ENCODE peak calls at places on chromosomes 6 and 20, in eight cellular contexts. C, R, X, S, L, U, P and B are unnamed samples.

GRCh38 chr20:2797136-2797983 is 3.1 kb downstream of the CPXM1 start:
- DNase-seq in R (no peak), X (no peak), C (peak), S (no peak), L (no peak), U (no peak), P (no peak), B (no peak)

GRCh38 chr20:11989018-11989771 is 71.5 kb downstream of the BTBD3 start:
- DNase-seq in L (no peak), P (no peak), X (no peak), C (no peak), S (no peak), R (no peak), U (no peak), B (no peak)

GRCh38 chr20:49523767-49524360 is 41.4 kb upstream of the KCNB1 start:
- DNase-seq in R (no peak), C (no peak), U (no peak), P (no peak), X (no peak), L (no peak), S (no peak), B (no peak)

GRCh38 chr20:35014537-35014936 is 58.9 kb downstream of the MYH7B start:
- DNase-seq in R (no peak), U (no peak), S (no peak), L (no peak), X (no peak), P (no peak), C (no peak), B (no peak)

GRCh38 chr20:58223358-58223941 is 5.0 kb downstream of the ANKRD60 start:
- DNase-seq in P (no peak), U (no peak), S (no peak), X (no peak), R (no peak), L (no peak), C (no peak), B (no peak)

GRCh38 chr6:144365176-144365710 is 80.1 kb downstream of the UTRN start:
- DNase-seq in C (no peak), X (no peak), L (no peak), S (no peak), U (no peak), P (no peak), R (peak), B (no peak)

GRCh38 chr6:25660512-25660911 is 8.5 kb downstream of the SCGN start:
- DNase-seq in R (peak), C (peak), L (no peak), S (peak), P (peak), U (no peak), X (no peak), B (peak)

GRCh38 chr20:49786671-49787370 is 25.8 kb upstream of the SLC9A8 start:
- DNase-seq in R (no peak), U (no peak), L (no peak), S (no peak), X (no peak), P (peak), C (no peak), B (peak)

GRCh38 chr6:89110288-89110687 is 7.6 kb downstream of the SRSF12 start:
- DNase-seq in C (no peak), X (no peak), U (no peak), P (no peak), S (no peak), L (no peak), R (no peak), B (no peak)

GRCh38 chr6:53322188-53323029 is 26.3 kb downstream of the ELOVL5 start:
- DNase-seq in R (no peak), L (no peak), C (no peak), U (no peak), P (peak), X (no peak), S (no peak), B (no peak)

GRCh38 chr20:58267389-58268215 is 39.1 kb upstream of the ANKRD60 start:
- DNase-seq in C (no peak), S (no peak), U (no peak), L (no peak), P (no peak), X (no peak), R (no peak), B (no peak)

GRCh38 chr20:51494241-51495110 is 48.0 kb downstream of the NFATC2 start:
- DNase-seq in X (no peak), L (no peak), C (no peak), P (no peak), R (no peak), U (no peak), S (no peak), B (no peak)

GRCh38 chr6:77633993-77634392 is 18.8 kb upstream of the MEI4 start:
- DNase-seq in S (peak), L (no peak), C (no peak), P (no peak), U (no peak), X (no peak), R (no peak), B (peak)

GRCh38 chr20:62886709-62887058 is 25.1 kb upstream of the TCFL5 start:
- DNase-seq in P (no peak), R (no peak), X (no peak), C (no peak), L (no peak), S (no peak), U (no peak), B (no peak)

GRCh38 chr6:130935978-130936377 is 108.8 kb downstream of the SMLR1 start:
- DNase-seq in S (peak), U (no peak), R (no peak), X (no peak), C (no peak), L (no peak), P (no peak), B (no peak)

GRCh38 chr6:149318581-149319286 is 1.2 kb downstream of the TAB2 start:
- DNase-seq in U (no peak), C (no peak), L (peak), P (no peak), X (no peak), S (peak), R (no peak), B (no peak)

GRCh38 chr6:25963426-25964123 is 973 bp downstream of the TRIM38 start:
- DNase-seq in P (peak), C (no peak), L (peak), S (peak), X (no peak), U (no peak), R (peak), B (peak)

GRCh38 chr20:63142933-63143332 is 73.0 kb downstream of the YTHDF1 start:
- DNase-seq in L (no peak), P (no peak), U (no peak), C (no peak), S (no peak), R (no peak), X (no peak), B (no peak)

GRCh38 chr6:155224031-155224451 is 39.8 kb upstream of the CLDN20 start:
- DNase-seq in R (peak), C (peak), P (peak), L (no peak), X (no peak), U (peak), S (peak), B (peak)

GRCh38 chr20:10225439-10226080 is 6.9 kb downstream of the SNAP25 start:
- DNase-seq in L (no peak), R (peak), X (no peak), C (peak), S (peak), P (peak), U (no peak), B (no peak)

GRCh38 chr20:23340524-23340923 is 10.1 kb upstream of the NXT1 start:
- DNase-seq in P (peak), X (no peak), U (no peak), R (peak), L (no peak), S (peak), C (peak), B (peak)